ENCODE peak calls at places on chromosomes 16 and 17, in six cellular contexts. D, H, E, V, C and T are unnamed samples.

GRCh38 chr16:24635900-24636610 is 93.4 kb upstream of the TNRC6A start:
- DNase-seq in D (peak; percentile 95), H (peak; percentile 81), E (no peak), V (peak; percentile 66), C (peak; percentile 83), T (peak; percentile 73)

GRCh38 chr17:70855401-70856054 is 686.2 kb downstream of the KCNJ2 start:
- DNase-seq in D (no peak), H (no peak), E (no peak), V (no peak), C (peak; percentile 42), T (no peak)

GRCh38 chr17:38868968-38869646 is 751 bp upstream of the LASP1 start:
- DNase-seq in D (peak; percentile 95), H (peak; percentile 89), E (peak; percentile 88), V (peak; percentile 94), C (peak; percentile 95), T (peak; percentile 92)

GRCh38 chr17:82943751-82944150 is 103.9 kb upstream of the ZNF750 start:
- DNase-seq in D (no peak), H (no peak), E (no peak), V (no peak), C (no peak), T (no peak)

GRCh38 chr17:47281246-47281645 is 27.6 kb downstream of the ITGB3 start:
- DNase-seq in D (no peak), H (no peak), E (no peak), V (no peak), C (no peak), T (no peak)

GRCh38 chr16:23254338-23254737 is 47.8 kb upstream of the SCNN1B start:
- DNase-seq in D (no peak), H (no peak), E (no peak), V (no peak), C (no peak), T (no peak)

GRCh38 chr17:79666111-79666510 is 55.3 kb upstream of the RBFOX3 start:
- DNase-seq in D (peak; percentile 54), H (no peak), E (no peak), V (no peak), C (no peak), T (no peak)

GRCh38 chr17:75010683-75011406 is 1.6 kb upstream of the MRPL58 start:
- DNase-seq in D (no peak), H (peak; percentile 75), E (no peak), V (peak; percentile 56), C (peak; percentile 56), T (no peak)

GRCh38 chr17:67582632-67583230 is 135.0 kb upstream of the NOL11 start:
- DNase-seq in D (no peak), H (no peak), E (no peak), V (peak; percentile 79), C (peak; percentile 91), T (no peak)

GRCh38 chr17:72193395-72194106 is 72.7 kb downstream of the SOX9 start:
- DNase-seq in D (no peak), H (peak; percentile 67), E (no peak), V (no peak), C (no peak), T (no peak)

GRCh38 chr17:68497885-68498319 is 14.3 kb upstream of the PRKAR1A start:
- DNase-seq in D (no peak), H (no peak), E (peak; percentile 83), V (peak; percentile 68), C (peak; percentile 20), T (no peak)

DNA sequence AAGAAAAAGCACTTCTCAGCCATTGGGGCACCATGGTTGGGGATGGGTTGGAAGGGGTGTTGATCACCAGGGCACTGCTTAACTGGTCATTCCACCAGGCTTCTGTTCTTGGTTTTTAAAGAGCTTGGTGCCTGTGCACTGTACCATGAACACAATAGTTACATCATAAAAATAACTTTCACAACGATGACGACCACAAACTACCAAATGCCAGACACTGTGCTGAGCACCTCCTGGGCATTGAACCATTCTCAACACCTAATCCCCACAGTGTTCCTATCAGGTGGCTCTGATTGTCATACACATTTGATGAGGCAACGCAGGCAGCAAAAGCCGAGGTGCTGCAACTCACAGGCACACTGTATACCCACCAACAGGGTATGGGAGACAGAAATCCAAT is 208.0 kb downstream of the FOXL1 start:
- DNase-seq in D (no peak), H (no peak), E (no peak), V (no peak), C (no peak), T (no peak)
- H3K27me3 ChIP-seq in D (peaks cover 14% of the 10 kb centered on the region), H (no peaks in the 10 kb centered on the region), E (peaks cover 62% of the 10 kb centered on the region), V (no peaks in the 10 kb centered on the region), C (no peaks in the 10 kb centered on the region), T (no peaks in the 10 kb centered on the region)

GRCh38 chr16:89765292-89765810 is 44.0 kb downstream of the ZNF276 start:
- DNase-seq in D (no peak), H (no peak), E (no peak), V (no peak), C (no peak), T (no peak)
- H3K4me3 ChIP-seq in D (peak overlapping the region; percentile 3), H (no peak overlapping the region), E (no peak overlapping the region), V (no peak overlapping the region), C (no peak overlapping the region), T (no peak overlapping the region)

DNA sequence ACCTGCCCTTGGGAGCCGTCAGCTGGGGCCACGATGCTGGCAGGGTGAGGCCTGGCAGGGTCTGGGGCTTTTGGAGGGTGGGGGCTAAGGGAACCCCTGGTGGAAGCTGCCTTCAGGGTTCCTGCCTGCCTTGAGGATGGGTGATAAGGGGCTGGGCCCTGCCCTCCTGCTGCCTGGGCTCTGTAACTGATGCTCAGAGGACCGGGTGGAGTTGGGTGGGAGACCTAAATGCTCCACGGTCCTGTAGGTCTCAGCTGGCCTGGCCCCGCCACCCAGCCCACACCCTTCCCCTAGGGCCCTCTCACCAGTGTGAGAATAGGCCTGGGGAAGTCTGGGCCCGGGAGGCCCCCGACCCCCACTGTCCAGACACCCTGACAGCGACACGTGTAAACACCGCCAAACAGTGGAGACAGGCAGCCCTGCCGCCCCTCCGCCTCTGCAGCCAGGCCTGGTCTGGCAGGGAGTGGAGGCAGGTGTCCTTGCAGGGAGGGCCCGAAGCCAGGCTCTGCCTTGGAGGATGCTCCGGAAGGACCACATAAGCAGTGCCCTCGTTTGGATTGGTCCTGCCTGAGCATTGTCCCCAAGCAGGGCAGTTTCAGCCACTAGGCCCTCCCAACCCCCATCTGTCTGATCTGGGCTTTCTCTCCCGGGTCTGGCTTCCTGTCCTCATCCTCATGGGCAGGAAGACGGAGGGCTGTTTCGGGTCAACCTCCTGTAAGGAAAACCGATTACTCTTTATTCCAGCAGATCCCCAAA is 6.5 kb upstream of the BAHCC1 start:
- DNase-seq in D (no peak), H (peak; percentile 64), E (no peak), V (no peak), C (peak; percentile 35), T (no peak)
- H3K27me3 ChIP-seq in D (no peaks in the 10 kb centered on the region), H (no peaks in the 10 kb centered on the region), E (peaks cover 89% of the 10 kb centered on the region), V (peaks cover 4% of the 10 kb centered on the region), C (no peaks in the 10 kb centered on the region), T (no peaks in the 10 kb centered on the region)

DNA sequence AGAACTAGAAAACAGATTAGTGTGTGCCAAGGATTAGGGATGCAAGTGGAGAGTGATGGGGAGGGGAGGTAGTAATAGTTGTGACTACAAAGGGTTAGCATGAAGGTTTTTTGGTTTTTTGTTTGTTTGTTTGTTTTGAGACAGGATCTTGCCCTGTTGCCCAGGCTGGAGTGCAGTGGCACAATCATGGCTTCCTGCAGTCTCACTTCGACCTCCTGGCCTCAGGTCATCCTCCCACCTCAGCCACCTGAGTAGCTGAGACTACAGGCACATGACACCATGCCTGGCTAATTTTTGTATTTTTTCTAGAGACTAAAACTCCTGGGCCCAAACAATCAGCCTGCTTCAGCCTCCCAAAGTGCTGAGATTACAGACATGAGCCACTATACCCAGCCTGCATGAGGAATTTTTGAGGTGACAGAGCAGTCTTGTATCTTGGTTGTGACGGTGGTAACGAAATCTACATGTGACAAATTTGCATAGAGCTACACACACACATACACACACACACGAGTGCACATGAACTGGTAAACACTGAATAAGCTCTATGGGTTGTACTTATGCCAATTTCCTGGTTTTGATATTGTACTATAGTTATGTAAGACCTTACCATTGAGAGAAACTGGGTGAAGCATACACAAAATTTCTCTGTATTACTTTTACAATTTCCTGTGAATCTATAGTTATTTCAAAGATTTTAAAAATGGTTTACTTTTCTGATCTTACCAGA is 59.6 kb upstream of the TOM1L1 start:
- DNase-seq in D (no peak), H (no peak), E (no peak), V (no peak), C (no peak), T (no peak)
- H3K4me3 ChIP-seq in D (no peak overlapping the region), H (no peak overlapping the region), E (no peak overlapping the region), V (no peak overlapping the region), C (no peak overlapping the region), T (no peak overlapping the region)

DNA sequence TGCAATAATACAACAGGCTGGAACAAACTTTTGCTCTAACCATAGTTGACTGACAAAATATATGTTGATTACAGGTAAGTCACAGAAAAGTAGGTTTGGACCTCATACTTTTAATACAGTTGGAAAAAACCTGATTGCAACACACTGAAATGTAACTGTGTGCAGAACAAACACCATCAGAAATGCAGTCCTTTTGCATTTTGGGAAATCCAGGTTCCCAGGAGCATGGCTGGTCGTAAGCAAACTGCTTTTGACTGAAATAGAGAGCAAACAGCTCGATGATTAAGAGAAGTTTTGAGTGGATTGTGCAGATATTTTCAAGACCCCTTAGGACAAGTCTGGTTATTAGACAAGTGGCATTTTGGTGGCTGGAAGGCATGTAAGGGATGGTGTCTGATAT is 8.0 kb downstream of the IGF2BP1 start:
- DNase-seq in D (no peak), H (no peak), E (no peak), V (no peak), C (no peak), T (no peak)
- H3K27me3 ChIP-seq in D (peaks cover 99% of the 10 kb centered on the region), H (peaks cover 99% of the 10 kb centered on the region), E (peaks cover 99% of the 10 kb centered on the region), V (peaks cover 99% of the 10 kb centered on the region), C (peaks cover 31% of the 10 kb centered on the region), T (peaks cover 8% of the 10 kb centered on the region)

DNA sequence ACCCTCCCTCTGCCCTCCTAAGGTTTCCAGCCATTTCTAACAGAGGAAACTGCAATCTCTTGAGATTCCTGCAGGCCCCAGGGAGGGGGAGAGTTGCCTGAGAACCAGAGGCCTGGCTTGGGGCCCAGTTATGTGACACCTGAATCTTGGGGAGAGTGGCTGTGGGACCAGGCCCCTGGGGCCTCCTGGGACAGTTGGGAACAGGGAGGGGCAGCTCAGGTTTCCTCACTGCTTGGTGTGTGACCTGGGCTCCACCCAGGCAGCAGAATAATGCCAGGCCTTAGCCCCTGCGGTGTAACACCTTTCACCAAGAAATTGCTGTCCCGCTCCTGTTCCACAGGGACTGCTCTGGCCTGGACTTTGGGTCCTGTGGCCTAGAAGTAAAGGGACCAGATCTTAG is 44.3 kb upstream of the CRHR1 start:
- DNase-seq in D (no peak), H (no peak), E (no peak), V (no peak), C (no peak), T (peak; percentile 71)
- H3K4me3 ChIP-seq in D (no peak overlapping the region), H (no peak overlapping the region), E (no peak overlapping the region), V (no peak overlapping the region), C (no peak overlapping the region), T (no peak overlapping the region)